ENCODE peak calls at places on chromosomes 5 and 9, in four cellular contexts. One of them, this sample, is unnamed.

GRCh38 chr9:34717996-34718614 is 8.2 kb upstream of the CCL21 start:
- DNase-seq in cardiac fibroblast: peak
- DNase-seq in endothelial cell of umbilical vein: no peak
- DNase-seq in fibroblast of pulmonary artery: no peak
- DNase-seq in this sample: no peak

GRCh38 chr5:16033196-16033925 is 146.2 kb downstream of the MARCHF11 start:
- DNase-seq in fibroblast of pulmonary artery: no peak
- DNase-seq in endothelial cell of umbilical vein: no peak
- DNase-seq in cardiac fibroblast: no peak
- DNase-seq in this sample: no peak

GRCh38 chr9:94568972-94569712 is 14.3 kb downstream of the PCAT7 start:
- DNase-seq in fibroblast of pulmonary artery: no peak
- DNase-seq in cardiac fibroblast: no peak
- DNase-seq in endothelial cell of umbilical vein: no peak
- DNase-seq in this sample: no peak

GRCh38 chr9:136268776-136269175 is 23.2 kb upstream of the QSOX2 start:
- DNase-seq in fibroblast of pulmonary artery: no peak
- DNase-seq in cardiac fibroblast: no peak
- DNase-seq in endothelial cell of umbilical vein: no peak
- DNase-seq in this sample: no peak

GRCh38 chr5:112083623-112084022 is 326.6 kb upstream of the NREP start:
- DNase-seq in fibroblast of pulmonary artery: no peak
- DNase-seq in cardiac fibroblast: no peak
- DNase-seq in endothelial cell of umbilical vein: no peak
- DNase-seq in this sample: no peak

GRCh38 chr9:132575005-132575609 is 7.3 kb upstream of the BARHL1 start:
- DNase-seq in cardiac fibroblast: peak
- DNase-seq in fibroblast of pulmonary artery: peak
- DNase-seq in endothelial cell of umbilical vein: peak
- DNase-seq in this sample: peak

GRCh38 chr9:96047741-96048115 is 172.2 kb downstream of the ERCC6L2 start:
- DNase-seq in cardiac fibroblast: no peak
- DNase-seq in fibroblast of pulmonary artery: no peak
- DNase-seq in endothelial cell of umbilical vein: no peak
- DNase-seq in this sample: no peak

GRCh38 chr9:91445135-91445534 is 21.5 kb upstream of the NFIL3 start:
- DNase-seq in fibroblast of pulmonary artery: no peak
- DNase-seq in cardiac fibroblast: no peak
- DNase-seq in endothelial cell of umbilical vein: no peak
- DNase-seq in this sample: no peak

GRCh38 chr9:113542741-113543140 is 79.2 kb downstream of the RGS3 start:
- DNase-seq in cardiac fibroblast: no peak
- DNase-seq in endothelial cell of umbilical vein: no peak
- DNase-seq in fibroblast of pulmonary artery: no peak
- DNase-seq in this sample: no peak

GRCh38 chr5:14161825-14162556 is 18.8 kb downstream of the TRIO start:
- DNase-seq in fibroblast of pulmonary artery: no peak
- DNase-seq in cardiac fibroblast: no peak
- DNase-seq in endothelial cell of umbilical vein: no peak
- DNase-seq in this sample: no peak

GRCh38 chr5:34552686-34553085 is 103.4 kb upstream of the RAI14 start:
- DNase-seq in cardiac fibroblast: no peak
- DNase-seq in endothelial cell of umbilical vein: no peak
- DNase-seq in fibroblast of pulmonary artery: no peak
- DNase-seq in this sample: no peak

GRCh38 chr5:6408627-6409446 is 30.5 kb upstream of the MED10 start:
- DNase-seq in cardiac fibroblast: peak
- DNase-seq in fibroblast of pulmonary artery: peak
- DNase-seq in endothelial cell of umbilical vein: no peak
- DNase-seq in this sample: no peak

GRCh38 chr5:109316631-109317030 is 93.1 kb downstream of the PJA2 start:
- DNase-seq in cardiac fibroblast: peak
- DNase-seq in endothelial cell of umbilical vein: no peak
- DNase-seq in fibroblast of pulmonary artery: peak
- DNase-seq in this sample: peak
- H3K4me3 ChIP-seq in cardiac fibroblast: no peak
- H3K4me3 ChIP-seq in endothelial cell of umbilical vein: no peak
- H3K4me3 ChIP-seq in fibroblast of pulmonary artery: no peak
- H3K4me3 ChIP-seq in this sample: no peak

DNA sequence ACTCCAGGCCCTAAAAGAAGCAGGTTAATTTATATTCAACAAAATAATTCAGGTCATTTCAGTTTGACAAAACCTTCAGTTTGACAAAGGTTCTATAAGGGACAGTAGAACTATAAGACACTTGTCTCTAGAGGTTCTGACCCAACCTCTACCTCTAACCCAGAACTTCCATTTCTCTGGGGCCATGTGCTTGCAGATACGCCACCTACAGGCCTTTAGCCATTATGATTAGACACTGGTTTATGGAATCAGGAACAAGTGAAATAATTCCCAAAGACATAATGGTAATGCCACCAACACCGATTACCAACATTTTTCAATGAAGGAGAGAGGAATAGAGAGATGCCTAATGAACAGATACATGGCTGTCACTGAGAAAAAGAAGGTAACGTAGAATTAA is 733.9 kb downstream of the PRELID2 start:
- DNase-seq in endothelial cell of umbilical vein: no peak
- DNase-seq in fibroblast of pulmonary artery: no peak
- DNase-seq in cardiac fibroblast: peak
- DNase-seq in this sample: no peak
- TF ChIP-seq CTCF in endothelial cell of umbilical vein: peak
- TF ChIP-seq CTCF in fibroblast of pulmonary artery: peak
- TF ChIP-seq CTCF in cardiac fibroblast: peak
- TF ChIP-seq CTCF in this sample: peak

GRCh38 chr5:32585122-32585445 is 273 bp upstream of the SUB1 start:
- DNase-seq in cardiac fibroblast: no peak
- DNase-seq in endothelial cell of umbilical vein: no peak
- DNase-seq in fibroblast of pulmonary artery: no peak
- DNase-seq in this sample: no peak

GRCh38 chr5:32583582-32584232 is 1.6 kb upstream of the SUB1 start:
- DNase-seq in cardiac fibroblast: no peak
- DNase-seq in endothelial cell of umbilical vein: no peak
- DNase-seq in fibroblast of pulmonary artery: no peak
- DNase-seq in this sample: no peak

GRCh38 chr5:32585446-32586250 is at the start of gene SUB1:
- DNase-seq in fibroblast of pulmonary artery: peak
- DNase-seq in endothelial cell of umbilical vein: peak
- DNase-seq in cardiac fibroblast: peak
- DNase-seq in this sample: peak

GRCh38 chr5:32586251-32586642 is 890 bp downstream of the SUB1 start:
- DNase-seq in fibroblast of pulmonary artery: no peak
- DNase-seq in endothelial cell of umbilical vein: no peak
- DNase-seq in cardiac fibroblast: no peak
- DNase-seq in this sample: no peak

GRCh38 chr5:32584651-32585050 is 706 bp upstream of the SUB1 start:
- DNase-seq in cardiac fibroblast: no peak
- DNase-seq in endothelial cell of umbilical vein: no peak
- DNase-seq in fibroblast of pulmonary artery: no peak
- DNase-seq in this sample: no peak
- H3K4me3 ChIP-seq in cardiac fibroblast: no peak
- H3K4me3 ChIP-seq in endothelial cell of umbilical vein: peak
- H3K4me3 ChIP-seq in fibroblast of pulmonary artery: no peak
- H3K4me3 ChIP-seq in this sample: no peak

GRCh38 chr9:121607434-121608248 is 43.8 kb upstream of the DAB2IP start:
- DNase-seq in endothelial cell of umbilical vein: no peak
- DNase-seq in fibroblast of pulmonary artery: peak
- DNase-seq in cardiac fibroblast: peak
- DNase-seq in this sample: no peak

GRCh38 chr9:121612511-121612998 is 38.9 kb upstream of the DAB2IP start:
- DNase-seq in fibroblast of pulmonary artery: no peak
- DNase-seq in endothelial cell of umbilical vein: no peak
- DNase-seq in cardiac fibroblast: no peak
- DNase-seq in this sample: no peak

GRCh38 chr9:121613009-121613766 is 38.2 kb upstream of the DAB2IP start:
- DNase-seq in fibroblast of pulmonary artery: no peak
- DNase-seq in cardiac fibroblast: no peak
- DNase-seq in endothelial cell of umbilical vein: peak
- DNase-seq in this sample: no peak

GRCh38 chr9:121610638-121610953 is 40.8 kb upstream of the DAB2IP start:
- DNase-seq in endothelial cell of umbilical vein: no peak
- DNase-seq in fibroblast of pulmonary artery: no peak
- DNase-seq in cardiac fibroblast: no peak
- DNase-seq in this sample: no peak

DNA sequence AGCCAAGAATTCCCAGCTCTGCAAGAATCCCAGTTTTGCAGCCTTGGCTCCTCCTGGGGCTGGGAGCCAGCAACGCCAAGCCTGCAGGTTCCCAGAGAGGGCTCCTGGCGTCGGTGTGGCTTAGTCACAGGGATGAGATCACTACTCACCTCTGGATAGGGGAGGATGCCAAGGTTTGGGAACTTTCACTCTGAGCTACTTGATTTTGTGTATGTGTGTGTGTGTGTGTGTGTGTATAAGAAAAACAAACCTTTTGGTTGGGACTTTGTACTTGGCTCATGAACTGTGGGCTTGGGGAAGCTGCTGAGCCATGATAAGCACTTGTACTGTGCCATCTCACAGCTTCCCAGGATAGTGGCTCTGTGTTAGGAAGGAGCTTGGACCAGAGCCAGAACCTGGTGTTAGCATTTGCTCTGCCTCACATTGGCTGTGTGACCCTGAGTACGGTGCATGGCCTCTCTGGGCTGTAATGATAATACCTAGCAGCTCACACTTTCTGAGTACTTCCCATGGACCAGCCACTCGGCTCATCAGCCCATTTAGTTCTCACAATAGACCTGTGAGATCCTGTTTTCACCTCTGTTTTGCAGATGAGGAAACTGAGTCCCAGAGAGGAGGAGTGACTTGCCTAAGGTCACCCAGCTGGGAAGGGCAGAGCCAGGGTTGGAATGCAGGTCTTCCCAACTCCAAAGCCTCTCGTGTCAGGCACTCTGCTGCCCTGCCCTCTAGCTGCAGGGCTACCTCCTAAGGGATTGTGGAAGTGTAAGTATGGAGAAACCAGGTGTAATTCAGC is 41.4 kb upstream of the DAB2IP start:
- DNase-seq in cardiac fibroblast: peak
- DNase-seq in fibroblast of pulmonary artery: peak
- DNase-seq in endothelial cell of umbilical vein: peak
- DNase-seq in this sample: no peak
- TF ChIP-seq CTCF in cardiac fibroblast: no peak
- TF ChIP-seq CTCF in fibroblast of pulmonary artery: peak
- TF ChIP-seq CTCF in endothelial cell of umbilical vein: no peak
- TF ChIP-seq CTCF in this sample: no peak

DNA sequence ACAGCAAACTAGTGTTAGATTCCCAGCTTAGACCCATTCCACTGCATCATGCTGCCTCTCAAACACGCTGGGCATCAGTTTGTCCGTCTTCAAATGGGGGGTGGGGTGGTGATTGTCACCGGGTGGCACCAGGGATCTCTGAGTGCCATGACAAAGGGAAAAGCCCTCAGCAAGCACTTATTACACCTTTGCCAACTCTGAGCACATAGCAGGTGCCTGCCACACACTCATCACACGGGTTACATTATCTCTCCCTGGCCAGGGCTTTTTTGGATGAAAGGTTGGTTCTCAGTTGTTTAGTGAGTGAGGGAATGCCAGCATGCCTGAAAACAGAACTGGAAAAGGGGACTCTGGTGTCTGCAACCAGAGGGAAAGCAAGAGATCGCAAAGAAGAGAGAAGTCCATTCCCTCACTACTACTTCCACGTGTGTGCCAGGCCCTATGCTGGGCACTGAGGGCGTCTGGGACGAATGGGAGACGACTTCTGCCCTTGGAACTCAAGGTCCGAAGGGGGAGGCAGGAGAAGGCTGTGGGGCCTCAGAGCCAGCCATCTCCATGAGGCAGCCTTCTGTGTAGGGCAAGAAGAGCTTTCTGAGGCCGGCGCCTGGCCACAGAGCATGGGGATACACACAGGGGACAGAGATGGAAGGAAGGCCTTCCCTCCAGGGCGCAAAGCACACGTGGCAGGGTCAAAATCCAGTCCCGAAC is 48.9 kb downstream of the PAX5 start:
- DNase-seq in fibroblast of pulmonary artery: no peak
- DNase-seq in cardiac fibroblast: no peak
- DNase-seq in endothelial cell of umbilical vein: no peak
- DNase-seq in this sample: no peak
- H3K4me3 ChIP-seq in fibroblast of pulmonary artery: no peak
- H3K4me3 ChIP-seq in cardiac fibroblast: no peak
- H3K4me3 ChIP-seq in endothelial cell of umbilical vein: no peak
- H3K4me3 ChIP-seq in this sample: no peak

DNA sequence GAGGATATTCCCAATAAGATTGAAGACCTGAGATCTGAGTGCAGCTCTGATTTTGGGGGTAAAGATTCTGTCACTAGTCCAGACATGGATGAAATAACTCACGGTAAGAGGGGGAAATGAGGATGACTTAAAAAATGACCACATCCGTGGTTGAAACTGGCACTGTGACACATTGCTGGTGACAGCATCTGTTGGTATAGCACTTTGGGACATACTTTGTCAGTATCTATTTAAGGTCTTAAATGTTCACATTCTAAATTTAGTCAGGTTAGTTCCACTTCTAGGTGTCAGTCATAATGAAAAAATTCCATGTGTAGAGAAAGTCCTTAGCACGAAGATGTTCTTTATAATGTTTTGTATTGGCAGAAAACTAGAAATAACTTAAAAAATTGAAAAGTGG is 70.9 kb downstream of the GAPVD1 start:
- DNase-seq in cardiac fibroblast: no peak
- DNase-seq in fibroblast of pulmonary artery: no peak
- DNase-seq in endothelial cell of umbilical vein: no peak
- DNase-seq in this sample: no peak
- TF ChIP-seq CTCF in cardiac fibroblast: no peak
- TF ChIP-seq CTCF in fibroblast of pulmonary artery: no peak
- TF ChIP-seq CTCF in endothelial cell of umbilical vein: no peak
- TF ChIP-seq CTCF in this sample: no peak

GRCh38 chr9:128469070-128469469 is 13.3 kb downstream of the ODF2 start:
- DNase-seq in fibroblast of pulmonary artery: no peak
- DNase-seq in endothelial cell of umbilical vein: no peak
- DNase-seq in cardiac fibroblast: no peak
- DNase-seq in this sample: no peak

GRCh38 chr9:128473104-128473503 is 17.3 kb downstream of the ODF2 start:
- DNase-seq in cardiac fibroblast: peak
- DNase-seq in fibroblast of pulmonary artery: no peak
- DNase-seq in endothelial cell of umbilical vein: no peak
- DNase-seq in this sample: no peak

GRCh38 chr9:128475867-128476266 is 20.1 kb downstream of the ODF2 start:
- DNase-seq in fibroblast of pulmonary artery: no peak
- DNase-seq in endothelial cell of umbilical vein: no peak
- DNase-seq in cardiac fibroblast: no peak
- DNase-seq in this sample: no peak

GRCh38 chr9:128470560-128470959 is 14.8 kb downstream of the ODF2 start:
- DNase-seq in endothelial cell of umbilical vein: no peak
- DNase-seq in cardiac fibroblast: peak
- DNase-seq in fibroblast of pulmonary artery: peak
- DNase-seq in this sample: no peak
- H3K4me3 ChIP-seq in endothelial cell of umbilical vein: no peak
- H3K4me3 ChIP-seq in cardiac fibroblast: no peak
- H3K4me3 ChIP-seq in fibroblast of pulmonary artery: no peak
- H3K4me3 ChIP-seq in this sample: no peak

DNA sequence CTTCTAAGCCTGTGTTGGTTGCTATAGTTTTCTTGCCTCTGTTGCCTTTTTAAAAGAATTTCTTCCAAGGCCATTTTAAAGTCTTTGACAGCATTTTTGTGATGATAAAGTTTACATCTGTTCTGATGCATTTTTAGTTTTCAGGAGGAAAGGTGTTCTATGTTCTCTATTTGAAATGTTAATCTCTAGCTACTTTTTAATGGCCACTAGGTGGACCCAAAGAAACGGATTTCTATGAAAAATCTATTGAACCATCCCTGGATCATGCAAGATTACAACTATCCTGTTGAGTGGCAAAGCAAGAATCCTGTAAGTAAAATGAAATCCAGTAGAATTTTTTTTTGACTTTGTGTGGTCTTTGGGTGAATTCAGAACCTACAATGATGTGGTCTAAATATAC is 60.2 kb downstream of the MELK start:
- DNase-seq in cardiac fibroblast: peak
- DNase-seq in endothelial cell of umbilical vein: peak
- DNase-seq in fibroblast of pulmonary artery: peak
- DNase-seq in this sample: peak
- TF ChIP-seq CTCF in cardiac fibroblast: peak
- TF ChIP-seq CTCF in endothelial cell of umbilical vein: peak
- TF ChIP-seq CTCF in fibroblast of pulmonary artery: peak
- TF ChIP-seq CTCF in this sample: peak